ENCODE peak calls at places on chromosome X, in six cellular contexts. O, S, P, J, T and N are unnamed samples.

GRCh38 chrX:150489359-150490015 is 78.9 kb upstream of the MTM1 start:
- DNase-seq in S (no peak), J (no peak), T (no peak), P (peak), O (no peak), N (no peak)

GRCh38 chrX:102985182-102985581 is 48.1 kb downstream of the RAB40AL start:
- DNase-seq in O (no peak), S (peak), P (peak), T (no peak), J (no peak), N (no peak)

GRCh38 chrX:118448273-118448783 is 47.3 kb upstream of the DOCK11 start:
- DNase-seq in T (no peak), S (no peak), O (no peak), J (no peak), P (no peak), N (no peak)

GRCh38 chrX:43882294-43882681 is at the start of gene MAOB:
- DNase-seq in T (peak), P (no peak), O (peak), S (peak), J (peak), N (peak)

GRCh38 chrX:10156199-10157031 is at the start of gene CLCN4:
- DNase-seq in T (peak), P (peak), O (peak), J (peak), S (peak), N (peak)

GRCh38 chrX:79153348-79153747 is 8.9 kb downstream of the GPR174 start:
- DNase-seq in P (no peak), S (no peak), T (no peak), O (no peak), J (no peak), N (no peak)

GRCh38 chrX:120311632-120312000 is 355 bp upstream of the TMEM255A start:
- DNase-seq in O (no peak), P (no peak), T (no peak), S (no peak), J (no peak), N (no peak)

GRCh38 chrX:115898382-115899001 is 272.1 kb upstream of the AGTR2 start:
- DNase-seq in J (peak), T (peak), O (no peak), S (peak), P (no peak), N (peak)

GRCh38 chrX:40755291-40756249 is 20.2 kb upstream of the MED14 start:
- DNase-seq in J (no peak), O (peak), P (peak), S (no peak), T (no peak), N (no peak)

GRCh38 chrX:121858867-121859647 is 811.6 kb downstream of the GLUD2 start:
- DNase-seq in J (no peak), S (no peak), P (no peak), O (no peak), T (no peak), N (no peak)

GRCh38 chrX:78934866-78935265 is 10.3 kb upstream of the P2RY10 start:
- DNase-seq in T (no peak), P (no peak), J (no peak), S (no peak), O (no peak), N (no peak)

DNA sequence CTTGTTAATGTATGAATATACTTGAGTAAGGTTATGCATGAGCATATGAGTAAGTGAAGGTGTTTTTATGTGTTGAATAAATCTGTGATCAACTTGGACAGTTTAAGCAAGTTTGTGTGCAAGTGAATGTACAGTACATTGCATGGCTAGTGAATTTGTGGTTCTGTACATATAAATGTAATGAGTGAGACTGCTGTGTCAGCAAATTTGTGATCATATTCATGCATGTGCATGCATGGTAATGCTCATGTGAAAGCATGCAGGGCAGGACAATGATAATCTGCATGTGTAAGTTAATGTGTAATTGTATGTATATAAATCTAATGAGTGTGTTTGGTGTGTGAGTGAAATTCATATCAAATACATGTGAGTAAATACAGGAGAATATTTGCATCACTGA is 188.5 kb downstream of the PWWP3B start:
- DNase-seq in S (no peak), P (no peak), J (no peak), T (no peak), O (no peak), N (no peak)
- TF ChIP-seq CTCF in S (no peak), P (no peak), J (no peak), T (no peak), O (no peak), N (no peak)

DNA sequence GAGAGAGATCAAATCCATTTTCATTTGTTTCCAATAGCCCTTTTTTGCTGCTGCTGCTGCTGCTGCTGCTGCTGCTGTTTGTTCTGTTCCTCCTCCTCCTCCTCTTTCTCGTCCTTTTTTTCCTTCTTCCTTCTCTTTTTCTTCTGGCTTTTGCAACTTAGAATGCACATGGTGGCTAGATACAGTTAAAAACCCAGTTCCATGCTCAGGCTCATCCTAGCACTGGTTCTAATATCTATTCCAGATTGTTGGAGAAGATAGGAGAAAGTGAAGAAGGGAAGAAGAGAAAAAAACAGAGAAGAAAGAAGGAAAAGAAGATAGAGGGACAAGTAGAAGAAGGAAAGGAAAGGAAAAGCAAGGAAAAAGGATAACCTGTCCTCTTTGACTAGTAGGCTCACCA is 39.7 kb downstream of the VSIG4 start:
- DNase-seq in O (no peak), P (no peak), S (no peak), T (no peak), J (no peak), N (no peak)
- TF ChIP-seq CTCF in O (no peak), P (no peak), S (no peak), T (no peak), J (no peak), N (no peak)

GRCh38 chrX:68732906-68733493 is 85.5 kb downstream of the STARD8 start:
- DNase-seq in T (peak), J (peak), P (peak), O (peak), S (peak), N (peak)
- TF ChIP-seq CTCF in T (peak), J (peak), P (peak), O (no peak), S (peak), N (peak)

GRCh38 chrX:142134533-142134932 is 70.6 kb downstream of the MAGEC2 start:
- DNase-seq in T (no peak), P (no peak), S (no peak), J (no peak), O (no peak), N (no peak)
- TF ChIP-seq CTCF in T (no peak), P (no peak), S (no peak), J (no peak), O (no peak), N (no peak)

GRCh38 chrX:38462257-38462656 is 99.1 kb upstream of the TSPAN7 start:
- DNase-seq in S (no peak), P (no peak), O (no peak), T (no peak), J (no peak), N (no peak)

GRCh38 chrX:38452603-38453002 is 100.2 kb downstream of the OTC start:
- DNase-seq in J (no peak), P (no peak), T (no peak), S (no peak), O (no peak), N (no peak)

GRCh38 chrX:38458071-38458470 is 103.3 kb upstream of the TSPAN7 start:
- DNase-seq in P (peak), J (no peak), S (peak), O (no peak), T (no peak), N (no peak)
- TF ChIP-seq CTCF in P (no peak), J (no peak), S (no peak), O (no peak), T (no peak), N (no peak)

GRCh38 chrX:68234171-68234910 is 199.0 kb downstream of the OPHN1 start:
- DNase-seq in O (no peak), S (no peak), T (no peak), P (no peak), J (no peak), N (no peak)

GRCh38 chrX:68238568-68238967 is 194.7 kb downstream of the OPHN1 start:
- DNase-seq in T (no peak), P (no peak), O (no peak), J (no peak), S (peak), N (peak)
- TF ChIP-seq CTCF in T (no peak), P (peak), O (no peak), J (peak), S (peak), N (peak)